ENCODE peak calls at places on chromosomes 13 and 19, in four cellular contexts. One of them, this sample, is unnamed.

GRCh38 chr19:34313188-34313587 is 51.8 kb upstream of the GPI start:
- DNase-seq in GM12864: no peak
- DNase-seq in mammary epithelial cell: peak; percentile 35
- DNase-seq in left ventricle myocardium inferior: no peak
- DNase-seq in this sample: no peak

GRCh38 chr13:20672772-20673171 is 30.7 kb upstream of the IL17D start:
- DNase-seq in left ventricle myocardium inferior: no peak
- DNase-seq in GM12864: no peak
- DNase-seq in mammary epithelial cell: no peak
- DNase-seq in this sample: no peak

GRCh38 chr13:65677906-65678305 is 1552.2 kb downstream of the PCDH9 start:
- DNase-seq in GM12864: no peak
- DNase-seq in left ventricle myocardium inferior: no peak
- DNase-seq in mammary epithelial cell: no peak
- DNase-seq in this sample: no peak

GRCh38 chr19:33216198-33216830 is 9.3 kb downstream of the SLC7A10 start:
- DNase-seq in GM12864: no peak
- DNase-seq in mammary epithelial cell: no peak
- DNase-seq in left ventricle myocardium inferior: no peak
- DNase-seq in this sample: no peak

GRCh38 chr13:76672422-76672821 is 213.8 kb downstream of the KCTD12 start:
- DNase-seq in mammary epithelial cell: peak; percentile 63
- DNase-seq in GM12864: no peak
- DNase-seq in left ventricle myocardium inferior: no peak
- DNase-seq in this sample: no peak

GRCh38 chr13:80486407-80486806 is 145.5 kb upstream of the SPRY2 start:
- DNase-seq in left ventricle myocardium inferior: no peak
- DNase-seq in mammary epithelial cell: no peak
- DNase-seq in GM12864: no peak
- DNase-seq in this sample: no peak

GRCh38 chr19:6216996-6217751 is 62.6 kb downstream of the MLLT1 start:
- DNase-seq in GM12864: no peak
- DNase-seq in mammary epithelial cell: no peak
- DNase-seq in left ventricle myocardium inferior: no peak
- DNase-seq in this sample: peak; percentile 79

GRCh38 chr19:3094638-3095374 is 644 bp downstream of the GNA11 start:
- DNase-seq in mammary epithelial cell: peak; percentile 27
- DNase-seq in GM12864: no peak
- DNase-seq in left ventricle myocardium inferior: no peak
- DNase-seq in this sample: peak; percentile 46

GRCh38 chr13:114130708-114131580 is 1.5 kb downstream of the RASA3 start:
- DNase-seq in left ventricle myocardium inferior: peak; percentile 55
- DNase-seq in mammary epithelial cell: peak; percentile 73
- DNase-seq in GM12864: no peak
- DNase-seq in this sample: peak; percentile 59

DNA sequence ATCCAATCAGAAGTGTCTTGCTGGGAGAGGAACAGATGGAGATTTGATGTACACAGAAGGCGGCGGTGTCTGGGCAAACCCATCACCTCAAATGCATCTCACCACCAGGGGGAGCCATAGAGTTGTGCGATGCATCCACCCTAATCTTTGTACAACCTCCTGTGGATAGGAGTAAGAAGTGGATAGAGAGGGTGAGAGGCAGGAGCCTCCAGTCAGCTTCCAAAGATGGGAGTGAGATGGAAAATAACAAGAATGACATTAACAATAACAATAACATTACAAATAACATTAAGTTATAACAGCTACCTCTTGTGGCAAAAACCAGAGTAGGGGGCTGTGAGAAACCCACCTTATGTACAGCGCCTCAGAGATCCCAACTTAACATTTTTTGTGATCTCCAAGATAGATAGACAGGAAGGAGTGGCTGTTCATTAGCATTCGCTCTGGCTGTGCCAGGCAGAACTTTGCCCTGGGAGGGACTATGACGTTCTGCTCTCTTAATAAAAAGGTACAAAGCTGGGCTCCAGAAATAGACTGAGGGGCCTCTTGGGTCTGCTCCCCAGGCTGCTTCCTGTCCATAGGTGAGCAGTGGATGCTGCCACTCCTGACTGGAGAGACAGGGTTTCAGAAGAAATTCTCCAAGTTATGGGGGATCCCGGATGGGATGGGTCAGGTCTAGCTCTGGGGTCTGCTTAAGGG is 5.2 kb upstream of the CEACAM18 start:
- DNase-seq in left ventricle myocardium inferior: peak; percentile 51
- DNase-seq in GM12864: peak; percentile 31
- DNase-seq in mammary epithelial cell: peak; percentile 50
- DNase-seq in this sample: peak; percentile 77
- TF ChIP-seq CTCF in left ventricle myocardium inferior: peak; percentile 89
- TF ChIP-seq CTCF in GM12864: peak; percentile 87
- TF ChIP-seq CTCF in mammary epithelial cell: peak; percentile 83
- TF ChIP-seq CTCF in this sample: peak; percentile 73

DNA sequence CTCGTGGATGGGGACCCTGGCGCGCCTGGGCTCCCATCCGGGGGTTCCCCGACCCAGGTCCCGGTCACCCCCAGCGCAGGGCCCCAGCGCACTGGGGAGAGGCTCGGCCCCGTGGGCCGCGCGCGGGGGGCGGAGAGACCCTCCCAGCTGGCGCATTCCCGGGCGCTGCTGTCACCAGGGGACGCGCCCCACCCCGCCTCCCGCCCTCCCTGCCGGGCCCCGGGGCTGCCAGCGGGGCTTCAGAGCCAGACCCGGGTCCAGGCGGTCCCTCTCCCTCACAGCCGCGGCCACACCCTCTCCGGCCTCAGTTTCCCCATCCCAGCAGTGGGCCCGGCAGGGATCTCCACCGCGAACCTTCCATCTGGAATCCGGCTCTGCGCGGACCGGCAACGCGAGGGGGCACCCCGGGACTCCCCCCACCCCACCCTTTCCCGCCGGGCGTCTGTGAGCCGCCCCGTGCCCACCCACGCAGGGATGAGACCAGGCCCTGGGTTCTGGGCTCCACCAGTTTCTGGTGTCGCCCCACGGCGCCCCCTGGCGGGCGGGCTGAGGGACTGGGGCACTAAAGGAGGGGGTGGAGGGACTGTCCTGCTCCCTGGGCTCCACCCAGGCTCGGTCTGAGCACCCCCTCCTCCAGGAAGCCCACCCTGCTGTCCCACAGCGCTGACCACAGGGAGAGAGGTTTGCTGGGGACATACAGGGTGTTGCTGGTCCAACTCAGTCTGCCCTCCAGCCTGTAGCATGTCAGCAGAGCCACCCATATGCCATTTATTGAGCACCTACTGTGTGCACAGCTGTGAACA is 874 bp upstream of the ADAMTSL5 start:
- DNase-seq in mammary epithelial cell: peak; percentile 42
- DNase-seq in GM12864: no peak
- DNase-seq in left ventricle myocardium inferior: peak; percentile 42
- DNase-seq in this sample: peak; percentile 35
- TF ChIP-seq CTCF in mammary epithelial cell: peak; percentile 92
- TF ChIP-seq CTCF in GM12864: peak; percentile 72
- TF ChIP-seq CTCF in left ventricle myocardium inferior: peak; percentile 70
- TF ChIP-seq CTCF in this sample: peak; percentile 47

DNA sequence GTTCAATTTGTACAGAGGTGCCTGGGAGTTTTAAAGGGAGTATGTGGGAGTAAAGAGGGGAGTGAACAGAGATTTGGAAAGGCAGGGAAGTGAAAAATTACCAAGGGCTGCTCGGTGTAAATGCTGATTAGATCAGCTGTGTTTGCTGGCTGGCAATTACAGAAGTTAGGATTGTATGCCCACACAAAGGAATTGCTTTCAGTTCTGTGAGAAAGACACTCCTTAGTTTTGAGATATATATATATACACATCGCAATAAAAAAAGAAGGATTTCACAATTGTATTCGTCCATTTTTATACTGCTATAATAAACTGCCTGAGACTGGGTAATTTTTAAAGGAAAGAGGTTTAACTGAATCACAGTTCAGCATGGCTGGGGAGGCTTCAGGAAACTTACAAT is 196.3 kb downstream of the SLITRK5 start:
- DNase-seq in GM12864: no peak
- DNase-seq in left ventricle myocardium inferior: no peak
- DNase-seq in mammary epithelial cell: no peak
- DNase-seq in this sample: no peak
- TF ChIP-seq CTCF in GM12864: no peak
- TF ChIP-seq CTCF in left ventricle myocardium inferior: no peak
- TF ChIP-seq CTCF in mammary epithelial cell: no peak
- TF ChIP-seq CTCF in this sample: no peak

GRCh38 chr19:4732680-4733114 is 9.1 kb upstream of the DPP9 start:
- DNase-seq in GM12864: no peak
- DNase-seq in mammary epithelial cell: peak; percentile 43
- DNase-seq in left ventricle myocardium inferior: peak; percentile 29
- DNase-seq in this sample: peak; percentile 62

GRCh38 chr19:4733755-4734345 is 10.2 kb upstream of the DPP9 start:
- DNase-seq in mammary epithelial cell: no peak
- DNase-seq in left ventricle myocardium inferior: no peak
- DNase-seq in GM12864: no peak
- DNase-seq in this sample: no peak

DNA sequence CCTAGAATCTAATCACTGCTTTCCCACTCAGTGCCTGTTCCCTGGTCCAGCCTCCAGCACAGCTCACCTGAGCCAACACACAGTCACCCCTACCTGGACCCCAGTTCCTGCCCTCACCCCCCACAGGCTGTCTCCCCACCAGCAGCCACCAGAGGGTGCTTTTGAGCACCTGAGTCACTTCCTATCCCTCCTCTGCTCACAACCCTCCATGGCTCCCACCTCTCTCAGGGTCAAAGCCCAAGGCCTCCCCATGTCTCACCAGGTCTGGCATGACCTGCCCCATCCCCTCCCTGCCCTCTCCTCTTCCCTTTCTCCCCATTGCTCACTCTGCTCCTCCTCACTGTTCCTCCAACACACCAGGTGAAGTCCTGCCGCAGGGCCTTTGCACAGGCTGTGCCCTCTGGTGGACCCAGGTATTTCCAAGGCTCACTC is 7.1 kb upstream of the DPP9 start:
- DNase-seq in GM12864: no peak
- DNase-seq in left ventricle myocardium inferior: no peak
- DNase-seq in mammary epithelial cell: no peak
- DNase-seq in this sample: peak; percentile 58
- TF ChIP-seq CTCF in GM12864: peak; percentile 79
- TF ChIP-seq CTCF in left ventricle myocardium inferior: peak; percentile 59
- TF ChIP-seq CTCF in mammary epithelial cell: peak; percentile 56
- TF ChIP-seq CTCF in this sample: no peak

GRCh38 chr13:99199541-99200432 is 867 bp upstream of the UBAC2 start:
- DNase-seq in left ventricle myocardium inferior: no peak
- DNase-seq in GM12864: no peak
- DNase-seq in mammary epithelial cell: peak; percentile 23
- DNase-seq in this sample: no peak

GRCh38 chr13:99197257-99197651 is 3.4 kb upstream of the UBAC2 start:
- DNase-seq in GM12864: no peak
- DNase-seq in mammary epithelial cell: no peak
- DNase-seq in left ventricle myocardium inferior: no peak
- DNase-seq in this sample: no peak

GRCh38 chr13:99198630-99199029 is 2.0 kb upstream of the UBAC2 start:
- DNase-seq in left ventricle myocardium inferior: no peak
- DNase-seq in mammary epithelial cell: peak; percentile 14
- DNase-seq in GM12864: no peak
- DNase-seq in this sample: no peak

GRCh38 chr13:99203601-99204579 is 3.2 kb downstream of the UBAC2 start:
- DNase-seq in left ventricle myocardium inferior: no peak
- DNase-seq in mammary epithelial cell: no peak
- DNase-seq in GM12864: no peak
- DNase-seq in this sample: no peak

GRCh38 chr13:99200433-99201167 is at the start of gene UBAC2:
- DNase-seq in left ventricle myocardium inferior: peak; percentile 95
- DNase-seq in GM12864: peak; percentile 83
- DNase-seq in mammary epithelial cell: peak; percentile 94
- DNase-seq in this sample: peak; percentile 96
- TF ChIP-seq CTCF in left ventricle myocardium inferior: no peak
- TF ChIP-seq CTCF in GM12864: no peak
- TF ChIP-seq CTCF in mammary epithelial cell: no peak
- TF ChIP-seq CTCF in this sample: no peak

GRCh38 chr13:37046062-37046461 is 13.4 kb downstream of the SUPT20H start:
- DNase-seq in left ventricle myocardium inferior: no peak
- DNase-seq in GM12864: no peak
- DNase-seq in mammary epithelial cell: no peak
- DNase-seq in this sample: no peak

GRCh38 chr13:37047846-37048245 is 11.6 kb downstream of the SUPT20H start:
- DNase-seq in mammary epithelial cell: no peak
- DNase-seq in GM12864: no peak
- DNase-seq in left ventricle myocardium inferior: no peak
- DNase-seq in this sample: no peak

GRCh38 chr13:37047032-37047431 is 12.5 kb downstream of the SUPT20H start:
- DNase-seq in GM12864: no peak
- DNase-seq in mammary epithelial cell: no peak
- DNase-seq in left ventricle myocardium inferior: no peak
- DNase-seq in this sample: no peak

GRCh38 chr13:37049810-37050209 is 9.7 kb downstream of the SUPT20H start:
- DNase-seq in mammary epithelial cell: no peak
- DNase-seq in left ventricle myocardium inferior: no peak
- DNase-seq in GM12864: no peak
- DNase-seq in this sample: no peak
- TF ChIP-seq CTCF in mammary epithelial cell: peak; percentile 12
- TF ChIP-seq CTCF in left ventricle myocardium inferior: no peak
- TF ChIP-seq CTCF in GM12864: no peak
- TF ChIP-seq CTCF in this sample: no peak

DNA sequence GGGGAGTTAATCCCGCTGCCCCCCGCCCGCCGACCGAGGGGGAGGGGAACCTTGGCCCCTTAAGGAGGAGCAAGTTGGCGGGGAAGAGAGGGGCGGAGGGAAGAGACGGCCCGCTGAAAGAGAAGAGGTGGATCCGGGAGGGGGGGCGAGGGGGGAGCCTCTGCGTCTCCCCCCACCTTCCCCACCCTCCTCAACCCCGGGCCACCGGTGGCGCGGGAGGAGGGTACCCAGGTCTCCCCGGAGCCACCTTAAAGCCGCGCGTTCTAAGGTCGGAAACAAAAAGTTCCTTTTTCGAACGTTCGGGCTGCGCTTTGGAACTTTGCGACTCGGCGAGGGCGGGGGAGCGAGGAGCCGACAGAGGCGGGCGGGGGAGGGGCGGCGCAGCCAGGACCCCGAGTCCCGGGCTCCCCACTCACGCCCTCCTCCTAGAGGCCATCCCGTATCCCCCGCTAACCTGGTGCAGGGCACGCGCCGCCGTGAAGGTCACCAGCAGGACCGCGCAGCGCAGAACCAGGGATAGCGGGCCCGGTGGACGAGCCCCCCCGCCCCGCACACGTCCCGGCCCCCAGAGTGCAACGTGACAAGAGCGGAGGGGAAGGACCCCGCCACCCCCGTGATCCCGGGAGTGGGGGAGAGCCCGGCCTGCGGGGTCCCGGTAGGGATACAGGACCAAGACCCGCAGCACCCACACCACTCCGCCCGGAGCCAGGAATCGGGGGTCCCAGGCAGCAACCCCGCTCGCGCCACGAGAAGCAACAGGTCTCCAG is 662 bp downstream of the ERF start:
- DNase-seq in GM12864: no peak
- DNase-seq in mammary epithelial cell: peak; percentile 51
- DNase-seq in left ventricle myocardium inferior: peak; percentile 79
- DNase-seq in this sample: peak; percentile 80
- TF ChIP-seq CTCF in GM12864: no peak
- TF ChIP-seq CTCF in mammary epithelial cell: no peak
- TF ChIP-seq CTCF in left ventricle myocardium inferior: peak; percentile 28
- TF ChIP-seq CTCF in this sample: no peak

DNA sequence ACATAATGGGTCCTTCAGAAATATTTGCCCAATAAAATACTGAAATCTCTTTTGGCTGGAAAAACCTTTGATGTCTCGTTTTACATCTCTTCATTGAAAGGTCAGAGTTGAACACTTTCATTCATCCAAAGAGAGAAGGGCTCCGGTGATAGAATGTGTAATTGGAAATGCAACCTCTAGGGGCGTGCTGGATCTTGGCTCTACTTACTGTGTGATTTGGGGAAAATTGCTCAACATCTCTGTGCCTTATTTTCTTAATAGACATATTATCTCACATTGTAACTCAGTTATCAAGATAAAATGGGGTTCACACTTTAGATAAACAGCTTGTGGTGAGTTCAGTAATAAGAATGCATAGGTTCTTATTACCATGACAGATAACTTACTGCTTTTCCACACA is 1444.1 kb downstream of the SLITRK5 start:
- DNase-seq in mammary epithelial cell: no peak
- DNase-seq in GM12864: no peak
- DNase-seq in left ventricle myocardium inferior: no peak
- DNase-seq in this sample: no peak
- TF ChIP-seq CTCF in mammary epithelial cell: peak; percentile 10
- TF ChIP-seq CTCF in GM12864: peak; percentile 20
- TF ChIP-seq CTCF in left ventricle myocardium inferior: no peak
- TF ChIP-seq CTCF in this sample: peak; percentile 10